ENCODE peak calls at places on chromosomes 12 and 14, in four cellular contexts. F is tibial artery, Q is cardiac fibroblast, P is NCI-H524. S is an unnamed sample.

GRCh38 chr12:968561-968960 is 19.1 kb upstream of the RAD52 start:
- DNase-seq in F (no peak), Q (no peak), P (no peak), S (no peak)

GRCh38 chr12:58877243-58877743 is 43.0 kb downstream of the LRIG3 start:
- DNase-seq in F (no peak), Q (peak), P (no peak), S (peak)

GRCh38 chr12:5022465-5023061 is 21.1 kb upstream of the KCNA5 start:
- DNase-seq in F (no peak), Q (peak), P (no peak), S (peak)

GRCh38 chr12:124100572-124101178 is 127.7 kb downstream of the ZNF664 start:
- DNase-seq in F (no peak), Q (no peak), P (no peak), S (no peak)

GRCh38 chr12:111789779-111790178 is 23.0 kb downstream of the ALDH2 start:
- DNase-seq in F (no peak), Q (no peak), P (no peak), S (no peak)

GRCh38 chr12:109775172-109775881 is 57.9 kb downstream of the TRPV4 start:
- DNase-seq in F (peak), Q (peak), P (peak), S (peak)

GRCh38 chr14:100692859-100693558 is 33.7 kb upstream of the DLK1 start:
- DNase-seq in F (no peak), Q (peak), P (no peak), S (peak)

GRCh38 chr14:99756796-99757195 is 36.4 kb upstream of the EML1 start:
- DNase-seq in F (peak), Q (no peak), P (no peak), S (no peak)

GRCh38 chr12:8544295-8544694 is 3.6 kb upstream of the CLEC4E start:
- DNase-seq in F (peak), Q (peak), P (no peak), S (peak)

GRCh38 chr12:30706476-30706875 is 10.8 kb upstream of the IPO8 start:
- DNase-seq in F (no peak), Q (no peak), P (no peak), S (no peak)

GRCh38 chr12:6697584-6698351 is 2.8 kb downstream of the PIANP start:
- DNase-seq in F (no peak), Q (peak), P (peak), S (peak)

GRCh38 chr12:53754196-53754595 is 2.4 kb upstream of the CISTR start:
- DNase-seq in F (no peak), Q (no peak), P (no peak), S (no peak)

GRCh38 chr12:65936529-65936911 is 112.2 kb downstream of the HMGA2 start:
- DNase-seq in F (no peak), Q (no peak), P (no peak), S (no peak)

GRCh38 chr14:33932526-33933292 is 18.2 kb downstream of the EGLN3 start:
- DNase-seq in F (no peak), Q (no peak), P (peak), S (no peak)

GRCh38 chr14:96965885-96966595 is 168.9 kb downstream of the VRK1 start:
- DNase-seq in F (no peak), Q (no peak), P (no peak), S (no peak)

GRCh38 chr12:94783862-94784261 is 133.5 kb upstream of the TMCC3 start:
- DNase-seq in F (no peak), Q (peak), P (no peak), S (no peak)

GRCh38 chr14:101083564-101084435 is 180.3 kb upstream of the RTL1 start:
- DNase-seq in F (peak), Q (no peak), P (no peak), S (no peak)

GRCh38 chr12:13170892-13171490 is 25.5 kb upstream of the EMP1 start:
- DNase-seq in F (no peak), Q (no peak), P (no peak), S (no peak)

GRCh38 chr14:105502446-105503295 is 11.6 kb downstream of the TEDC1 start:
- DNase-seq in F (no peak), Q (no peak), P (no peak), S (no peak)

GRCh38 chr12:95949801-95950206 is 6.7 kb downstream of the AMDHD1 start:
- DNase-seq in F (no peak), Q (no peak), P (no peak), S (no peak)

GRCh38 chr12:110141389-110141788 is 17.2 kb downstream of the IFT81 start:
- DNase-seq in F (peak), Q (peak), P (no peak), S (no peak)

GRCh38 chr12:101051901-101052550 is 158.0 kb downstream of the SLC5A8 start:
- DNase-seq in F (no peak), Q (peak), P (no peak), S (peak)

GRCh38 chr14:70919774-70920173 is 12.5 kb downstream of the PCNX1 start:
- DNase-seq in F (no peak), Q (peak), P (no peak), S (no peak)

GRCh38 chr12:83128529-83128928 is 441.8 kb downstream of the TMTC2 start:
- DNase-seq in F (no peak), Q (peak), P (no peak), S (no peak)